ENCODE peak calls at places on chromosome 22, in eight cellular contexts. N is stimulated activated CD8-positive, alpha-beta memory T cell treated with anti-CD3 and anti-CD28 coated beads, Interleukin-2, amount 100 ng/mL, for 48 hours; V is cardiac septum; C is HuH-7; U is fibroblast of mammary gland; A is AG08396; K is iPS DF 19.7; D is glutamatergic neuron. Q is an unnamed sample.
A peak's percentile ranks its signal among the peaks of the same experiment; 100 is the strongest.

GRCh38 chr22:46996595-46997310 is 234.3 kb downstream of the TBC1D22A start:
- DNase-seq in N (no peak), D (no peak), A (no peak), K (no peak), U (no peak), V (no peak), C (peak; percentile 76), Q (no peak)

GRCh38 chr22:50447576-50448551 is 27.0 kb downstream of the SBF1 start:
- DNase-seq in A (no peak), K (no peak), N (no peak), D (peak; percentile 12), V (no peak), U (no peak), C (no peak), Q (no peak)

GRCh38 chr22:19429950-19430889 is 1.3 kb downstream of the HIRA start:
- DNase-seq in K (no peak), V (no peak), C (peak; percentile 34), U (peak; percentile 80), A (peak; percentile 70), N (no peak), D (peak; percentile 41), Q (peak; percentile 47)

GRCh38 chr22:46963672-46964545 is 201.5 kb downstream of the TBC1D22A start:
- DNase-seq in K (no peak), N (no peak), V (no peak), D (no peak), U (no peak), C (no peak), A (no peak), Q (no peak)

GRCh38 chr22:47032091-47032943 is 269.9 kb downstream of the TBC1D22A start:
- DNase-seq in A (no peak), D (no peak), V (no peak), C (no peak), U (no peak), K (no peak), N (no peak), Q (no peak)

GRCh38 chr22:20026996-20027601 is 6.2 kb downstream of the TANGO2 start:
- DNase-seq in U (no peak), D (peak; percentile 16), N (no peak), K (no peak), C (no peak), V (no peak), A (no peak), Q (no peak)

GRCh38 chr22:46845281-46846153 is 83.1 kb downstream of the TBC1D22A start:
- DNase-seq in A (peak; percentile 39), U (peak; percentile 68), N (no peak), C (no peak), D (no peak), K (no peak), V (no peak), Q (peak; percentile 59)

GRCh38 chr22:17158568-17159503 is at the start of gene HDHD5:
- DNase-seq in K (no peak), A (peak; percentile 97), V (peak; percentile 96), D (peak; percentile 94), C (peak; percentile 96), U (peak; percentile 75), N (peak; percentile 83), Q (peak; percentile 95)

GRCh38 chr22:33210129-33210784 is 152.1 kb upstream of the SYN3 start:
- DNase-seq in C (peak; percentile 63), A (peak; percentile 50), K (peak; percentile 42), V (no peak), N (peak; percentile 3), D (peak; percentile 36), U (peak; percentile 49), Q (peak; percentile 76)

GRCh38 chr22:19717691-19718254 is 3.5 kb downstream of the SEPTIN5 start:
- DNase-seq in N (peak; percentile 66), D (peak; percentile 84), C (peak; percentile 89), V (peak; percentile 92), U (peak; percentile 50), A (peak; percentile 97), K (no peak), Q (peak; percentile 93)

GRCh38 chr22:27880778-27881394 is 38.2 kb downstream of the PITPNB start:
- DNase-seq in D (no peak), V (no peak), A (no peak), K (no peak), U (peak; percentile 82), N (no peak), C (no peak), Q (peak; percentile 62)

GRCh38 chr22:37215890-37216289 is 3.6 kb upstream of the SSTR3 start:
- DNase-seq in C (no peak), K (no peak), V (no peak), N (no peak), U (no peak), A (no peak), D (no peak), Q (no peak)

GRCh38 chr22:22386602-22387385 is 121.7 kb downstream of the ZNF280B start:
- DNase-seq in K (no peak), A (no peak), D (no peak), N (no peak), V (no peak), C (peak; percentile 24), U (no peak), Q (no peak)

GRCh38 chr22:34297536-34298120 is 377.4 kb upstream of the LARGE1 start:
- DNase-seq in D (no peak), A (no peak), C (no peak), V (no peak), U (no peak), N (no peak), K (no peak), Q (no peak)

GRCh38 chr22:44589831-44590230 is 91.8 kb upstream of the RTL6 start:
- DNase-seq in C (no peak), A (no peak), U (no peak), N (no peak), V (no peak), D (no peak), K (no peak), Q (no peak)

GRCh38 chr22:32810241-32811133 is 9.0 kb downstream of the TIMP3 start:
- DNase-seq in U (no peak), V (no peak), N (no peak), K (no peak), C (no peak), A (no peak), D (no peak), Q (no peak)